ENCODE peak calls at places on chromosomes 6 and 20, in seven cellular contexts. R is astrocyte of the cerebellum; Z is fibroblast of lung; E is lung; V is CD8-positive, alpha-beta T cell; M is upper lobe of right lung; U is RWPE2. J is an unnamed sample.

GRCh38 chr20:48686238-48687096 is 141.3 kb downstream of the PREX1 start:
- DNase-seq in R (no peak), Z (peak), E (no peak), V (no peak), M (no peak), U (peak), J (no peak)

GRCh38 chr20:62843656-62844055 is 18.0 kb downstream of the TCFL5 start:
- DNase-seq in R (no peak), Z (no peak), E (no peak), V (no peak), M (no peak), U (peak), J (peak)

GRCh38 chr6:88920777-88921728 is 42.4 kb downstream of the RNGTT start:
- DNase-seq in R (no peak), Z (no peak), E (no peak), V (no peak), M (no peak), U (no peak), J (no peak)

GRCh38 chr6:131353876-131354275 is 218.6 kb downstream of the AKAP7 start:
- DNase-seq in R (no peak), Z (no peak), E (no peak), V (no peak), M (no peak), U (no peak), J (no peak)

GRCh38 chr20:37600486-37600885 is 72.8 kb upstream of the BLCAP start:
- DNase-seq in R (no peak), Z (no peak), E (no peak), V (no peak), M (no peak), U (no peak), J (no peak)

GRCh38 chr6:139370047-139370706 is 4.3 kb downstream of the CITED2 start:
- DNase-seq in R (no peak), Z (peak), E (no peak), V (no peak), M (no peak), U (no peak), J (no peak)

GRCh38 chr20:58039569-58040092 is 188.8 kb downstream of the ANKRD60 start:
- DNase-seq in R (no peak), Z (no peak), E (no peak), V (peak), M (no peak), U (no peak), J (no peak)

GRCh38 chr6:167137881-167138280 is 15.0 kb downstream of the CCR6 start:
- DNase-seq in R (no peak), Z (no peak), E (no peak), V (no peak), M (no peak), U (no peak), J (no peak)

GRCh38 chr6:144544266-144544830 is 259.2 kb downstream of the UTRN start:
- DNase-seq in R (no peak), Z (no peak), E (no peak), V (no peak), M (no peak), U (no peak), J (no peak)

GRCh38 chr6:28597217-28597835 is 71.6 kb downstream of the GPX5 start:
- DNase-seq in R (no peak), Z (peak), E (no peak), V (no peak), M (no peak), U (no peak), J (peak)

GRCh38 chr6:72589096-72589495 is 32.8 kb upstream of the KCNQ5 start:
- DNase-seq in R (peak), Z (peak), E (no peak), V (no peak), M (no peak), U (no peak), J (no peak)

DNA sequence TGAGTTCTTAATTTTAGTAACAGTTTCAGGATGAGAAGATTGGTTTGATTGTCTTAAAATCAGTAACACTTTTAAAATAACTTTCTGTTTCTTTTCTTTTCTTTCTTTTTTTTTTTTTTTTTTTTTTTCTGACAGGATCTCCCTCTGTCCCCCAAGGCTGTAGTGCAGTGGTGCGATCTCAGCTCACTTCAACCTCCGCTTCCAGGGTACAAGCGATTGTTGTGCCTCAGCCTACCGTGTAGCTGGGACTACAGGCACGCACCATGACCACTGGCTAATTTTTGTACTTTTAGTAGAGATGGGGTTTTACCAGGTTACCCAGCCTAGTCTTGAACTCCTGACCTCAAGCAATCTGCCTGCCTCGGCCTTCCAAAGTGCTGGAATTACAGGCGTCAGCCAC is 33.7 kb upstream of the KCNQ5 start:
- DNase-seq in R (no peak), Z (no peak), E (no peak), V (no peak), M (no peak), U (no peak), J (no peak)
- H3K4me3 ChIP-seq in R (no peak), Z (no peak), E (no peak), V (no peak), M (no peak), U (no peak), J (no peak)

GRCh38 chr20:35771689-35772562 is at the start of gene PHF20:
- DNase-seq in R (peak), Z (peak), E (peak), V (peak), M (peak), U (peak), J (peak)
- TF ChIP-seq CTCF in R (no peak), Z (no peak), E (no peak), V (no peak), M (no peak), U (no peak), J (no peak)

DNA sequence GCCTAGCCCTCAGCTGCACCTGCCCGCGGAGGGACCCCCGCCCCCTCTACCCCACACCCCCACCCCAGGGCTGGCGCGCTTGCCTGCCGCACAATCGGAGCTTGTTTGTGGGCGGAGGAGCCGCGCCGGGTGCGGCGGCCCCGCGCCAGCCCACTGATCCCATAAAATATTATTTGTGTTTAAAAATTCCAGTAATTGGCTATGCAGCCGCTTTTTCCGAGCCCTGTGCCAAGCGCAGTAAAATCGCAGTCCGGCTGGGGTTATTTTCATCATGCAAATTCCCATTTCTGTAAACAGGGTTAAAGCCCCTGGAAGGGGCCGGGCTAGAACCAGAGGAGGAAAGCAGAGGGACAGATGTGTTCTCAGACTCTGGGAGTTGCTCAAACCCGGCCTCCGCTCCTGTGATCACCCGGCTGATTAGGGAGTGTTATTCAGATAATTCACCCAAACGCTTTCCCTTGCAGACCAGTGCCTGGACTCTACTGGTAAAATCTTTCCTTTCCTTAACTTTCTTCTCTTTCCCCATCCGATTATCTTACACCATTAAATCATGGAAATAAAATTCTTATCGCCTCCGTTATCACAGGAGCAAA is 93.1 kb downstream of the NCR2 start:
- DNase-seq in R (no peak), Z (no peak), E (no peak), V (no peak), M (no peak), U (no peak), J (no peak)
- H3K4me3 ChIP-seq in R (no peak), Z (no peak), E (no peak), V (no peak), M (peak), U (peak), J (no peak)

GRCh38 chr6:134174790-134175531 is 122.5 kb upstream of the SLC2A12 start:
- DNase-seq in R (peak), Z (peak), E (peak), V (peak), M (peak), U (peak), J (peak)
- TF ChIP-seq CTCF in R (no peak), Z (no peak), E (no peak), V (no peak), M (no peak), U (no peak), J (no peak)

GRCh38 chr6:137637161-137637560 is 143.0 kb upstream of the OLIG3 start:
- DNase-seq in R (peak), Z (peak), E (peak), V (no peak), M (no peak), U (no peak), J (peak)
- H3K4me3 ChIP-seq in R (no peak), Z (no peak), E (no peak), V (no peak), M (no peak), U (no peak), J (no peak)

DNA sequence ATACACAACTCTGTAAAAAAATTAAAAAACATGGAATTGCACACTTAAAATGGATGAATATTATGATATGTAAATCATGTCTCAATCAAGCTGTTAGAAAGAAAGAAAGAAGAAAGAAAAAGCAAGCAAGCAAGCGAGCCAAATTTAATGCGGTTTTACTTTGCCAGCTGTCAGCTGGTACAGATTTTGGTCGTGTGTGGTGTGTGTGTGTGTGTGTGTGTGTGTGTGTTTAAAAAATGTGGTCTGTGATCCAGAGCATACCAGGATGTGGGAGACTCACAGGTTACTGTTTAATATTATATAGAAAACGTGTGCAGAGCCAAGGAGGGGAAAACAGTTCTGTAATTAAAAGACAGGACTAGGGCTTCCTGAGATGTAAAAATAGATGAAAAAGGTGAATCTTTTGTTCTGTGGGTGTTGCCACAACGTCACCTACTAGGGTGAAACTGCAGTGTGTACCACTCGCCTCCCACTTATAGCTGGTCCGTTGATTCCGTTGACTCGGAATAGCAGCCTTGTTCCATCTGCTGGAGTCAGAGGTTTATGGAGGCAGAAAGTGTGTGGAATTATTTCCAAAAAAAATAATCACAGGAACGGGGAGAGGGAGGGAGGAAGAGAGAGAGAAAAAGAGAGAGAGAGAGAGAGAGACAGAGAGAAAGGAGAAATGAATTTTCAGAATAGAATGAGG is 197.7 kb downstream of the BCAS1 start:
- DNase-seq in R (no peak), Z (peak), E (no peak), V (peak), M (no peak), U (no peak), J (no peak)
- TF ChIP-seq CTCF in R (no peak), Z (no peak), E (no peak), V (no peak), M (no peak), U (no peak), J (no peak)

DNA sequence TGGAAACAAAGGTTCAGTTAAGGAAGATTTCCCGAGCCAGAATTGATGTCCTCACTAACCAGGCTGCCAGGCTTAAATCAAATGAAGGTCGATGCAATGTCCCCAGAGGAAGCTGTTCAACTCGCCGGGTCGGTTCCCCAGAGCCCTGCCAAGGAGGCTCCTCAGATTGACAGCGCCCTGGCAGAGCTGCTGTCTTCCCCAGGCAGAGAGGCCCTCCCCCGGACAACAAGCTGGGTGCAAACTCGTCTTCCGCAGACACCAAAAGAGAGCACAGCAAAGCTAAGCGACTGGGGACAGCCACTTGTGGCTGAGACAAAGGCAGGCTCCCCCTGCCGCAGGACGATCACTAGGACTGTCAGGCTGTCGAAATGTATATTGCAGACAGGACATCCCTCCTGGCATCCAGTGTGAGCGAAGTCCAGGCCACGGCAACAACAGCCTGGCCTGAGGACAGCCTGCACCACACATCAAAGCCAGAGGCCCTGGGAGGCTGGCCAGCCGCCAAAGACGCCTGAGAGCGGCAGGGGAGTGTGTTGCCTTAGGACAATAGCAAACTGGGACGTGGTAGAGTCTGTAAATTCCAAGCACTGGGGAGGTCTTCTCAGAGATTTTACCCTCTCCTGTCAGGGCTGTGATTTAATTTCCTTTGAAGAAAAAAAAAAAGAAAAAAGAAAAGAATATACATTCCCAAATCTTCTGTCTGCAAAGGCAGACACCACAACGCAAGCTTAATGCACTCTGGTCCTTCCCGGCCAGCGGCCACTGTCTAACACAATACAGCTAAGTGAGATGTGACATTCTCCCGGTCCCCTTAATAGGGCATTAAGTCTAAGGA is 99.1 kb downstream of the HIVEP2 start:
- DNase-seq in R (peak), Z (peak), E (peak), V (peak), M (peak), U (peak), J (peak)
- H3K4me3 ChIP-seq in R (peak), Z (peak), E (no peak), V (peak), M (peak), U (no peak), J (peak)

GRCh38 chr6:90860822-90861601 is 274.1 kb upstream of the MAP3K7 start:
- DNase-seq in R (no peak), Z (peak), E (no peak), V (no peak), M (no peak), U (no peak), J (peak)
- TF ChIP-seq CTCF in R (no peak), Z (peak), E (no peak), V (no peak), M (no peak), U (peak), J (peak)

DNA sequence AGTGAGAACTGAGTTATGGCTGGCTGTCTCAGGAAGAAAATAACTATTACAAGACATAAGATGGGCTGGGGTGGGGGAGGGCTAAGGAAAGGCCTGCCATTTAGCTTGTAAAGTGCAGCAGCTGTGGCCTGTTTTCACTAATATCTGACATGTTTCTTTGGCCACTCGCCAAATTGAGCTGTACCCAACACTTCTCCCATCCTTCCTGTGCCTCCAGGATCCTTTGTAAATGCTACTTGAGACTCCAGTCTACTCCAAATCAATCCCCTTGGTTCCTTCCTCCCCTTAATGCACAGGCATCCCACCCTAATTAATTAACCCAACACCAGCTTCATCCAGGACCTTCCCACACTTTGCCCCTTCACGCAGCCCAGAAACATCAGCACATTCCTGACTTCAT is 55.0 kb upstream of the TCF21 start:
- DNase-seq in R (no peak), Z (peak), E (no peak), V (no peak), M (no peak), U (no peak), J (no peak)
- H3K4me3 ChIP-seq in R (no peak), Z (no peak), E (no peak), V (no peak), M (no peak), U (no peak), J (no peak)

GRCh38 chr20:43906505-43907034 is 8.1 kb upstream of the TOX2 start:
- DNase-seq in R (no peak), Z (no peak), E (no peak), V (no peak), M (no peak), U (no peak), J (no peak)
- TF ChIP-seq CTCF in R (no peak), Z (no peak), E (no peak), V (no peak), M (no peak), U (no peak), J (no peak)